ENCODE peak calls at places on chromosome 14, in four cellular contexts. One of them, this sample, is unnamed.

GRCh38 chr14:74641581-74641980 is 29.5 kb upstream of the LTBP2 start:
- DNase-seq in T-helper 9 cell: no peak
- DNase-seq in Ammon's horn: no peak
- DNase-seq in mesothelial cell of epicardium: no peak
- DNase-seq in this sample: no peak

GRCh38 chr14:98949031-98949430 is 323.0 kb downstream of the BCL11B start:
- DNase-seq in Ammon's horn: no peak
- DNase-seq in mesothelial cell of epicardium: no peak
- DNase-seq in T-helper 9 cell: no peak
- DNase-seq in this sample: no peak

GRCh38 chr14:100086361-100086760 is 21.1 kb downstream of the EVL start:
- DNase-seq in mesothelial cell of epicardium: no peak
- DNase-seq in T-helper 9 cell: no peak
- DNase-seq in Ammon's horn: no peak
- DNase-seq in this sample: no peak

GRCh38 chr14:73227812-73228781 is 9.2 kb upstream of the PAPLN start:
- DNase-seq in mesothelial cell of epicardium: no peak
- DNase-seq in Ammon's horn: no peak
- DNase-seq in T-helper 9 cell: no peak
- DNase-seq in this sample: no peak

GRCh38 chr14:96250545-96250944 is 5.5 kb upstream of the BDKRB1 start:
- DNase-seq in Ammon's horn: no peak
- DNase-seq in mesothelial cell of epicardium: no peak
- DNase-seq in T-helper 9 cell: no peak
- DNase-seq in this sample: no peak

GRCh38 chr14:20412422-20412821 is 879 bp downstream of the TEP1 start:
- DNase-seq in Ammon's horn: no peak
- DNase-seq in mesothelial cell of epicardium: no peak
- DNase-seq in T-helper 9 cell: no peak
- DNase-seq in this sample: no peak

GRCh38 chr14:95248422-95248821 is 71.3 kb downstream of the CLMN start:
- DNase-seq in mesothelial cell of epicardium: no peak
- DNase-seq in Ammon's horn: no peak
- DNase-seq in T-helper 9 cell: no peak
- DNase-seq in this sample: no peak

GRCh38 chr14:52877628-52878027 is 73.2 kb downstream of the FERMT2 start:
- DNase-seq in T-helper 9 cell: no peak
- DNase-seq in mesothelial cell of epicardium: no peak
- DNase-seq in Ammon's horn: no peak
- DNase-seq in this sample: no peak

GRCh38 chr14:78848234-78848820 is 678.2 kb downstream of the NRXN3 start:
- DNase-seq in mesothelial cell of epicardium: peak
- DNase-seq in T-helper 9 cell: peak
- DNase-seq in Ammon's horn: peak
- DNase-seq in this sample: no peak

GRCh38 chr14:59474172-59474571 is 9.0 kb upstream of the GPR135 start:
- DNase-seq in T-helper 9 cell: no peak
- DNase-seq in mesothelial cell of epicardium: no peak
- DNase-seq in Ammon's horn: no peak
- DNase-seq in this sample: no peak

GRCh38 chr14:22781606-22782000 is 15.1 kb downstream of the OXA1L start:
- DNase-seq in mesothelial cell of epicardium: no peak
- DNase-seq in Ammon's horn: no peak
- DNase-seq in T-helper 9 cell: no peak
- DNase-seq in this sample: no peak

GRCh38 chr14:93859957-93860356 is 67.2 kb upstream of the FAM181A start:
- DNase-seq in T-helper 9 cell: no peak
- DNase-seq in mesothelial cell of epicardium: no peak
- DNase-seq in Ammon's horn: no peak
- DNase-seq in this sample: no peak

GRCh38 chr14:22479781-22480464 is 109.1 kb downstream of the DAD1 start:
- DNase-seq in mesothelial cell of epicardium: no peak
- DNase-seq in Ammon's horn: no peak
- DNase-seq in T-helper 9 cell: no peak
- DNase-seq in this sample: no peak

GRCh38 chr14:36430662-36431084 is 89.4 kb downstream of the NKX2-1 start:
- DNase-seq in T-helper 9 cell: no peak
- DNase-seq in Ammon's horn: no peak
- DNase-seq in mesothelial cell of epicardium: no peak
- DNase-seq in this sample: no peak

This sample was measured in type B pancreatic cell.